ENCODE peak calls at places on chromosome 14, in four cellular contexts. J is psoas muscle, U is iris pigment epithelial cell, N is substantia nigra. O is an unnamed sample.

GRCh38 chr14:51846631-51847488 is 13.6 kb upstream of the GNG2 start:
- DNase-seq in J (peak), N (no peak), U (peak), O (peak)

GRCh38 chr14:74584966-74585365 is 27.1 kb downstream of the LTBP2 start:
- DNase-seq in N (no peak), U (no peak), J (no peak), O (no peak)

GRCh38 chr14:100427166-100427565 is 104.0 kb downstream of the SLC25A47 start:
- DNase-seq in U (no peak), J (no peak), N (no peak), O (no peak)

GRCh38 chr14:59325906-59326305 is 137.4 kb downstream of the DAAM1 start:
- DNase-seq in J (no peak), U (no peak), N (no peak), O (no peak)

GRCh38 chr14:61933021-61933420 is 170.8 kb downstream of the SNAPC1 start:
- DNase-seq in N (no peak), J (no peak), U (no peak), O (no peak)

GRCh38 chr14:74510211-74510931 is 16.8 kb downstream of the ISCA2 start:
- DNase-seq in J (no peak), U (peak), N (no peak), O (no peak)

GRCh38 chr14:104226421-104227385 is 88.3 kb downstream of the KIF26A start:
- DNase-seq in J (no peak), U (no peak), N (no peak), O (no peak)

GRCh38 chr14:99199854-99200653 is 71.9 kb downstream of the BCL11B start:
- DNase-seq in J (no peak), U (no peak), N (no peak), O (no peak)

GRCh38 chr14:33505963-33506329 is 444.9 kb downstream of the EGLN3 start:
- DNase-seq in J (no peak), N (no peak), U (no peak), O (no peak)

GRCh38 chr14:37230551-37231194 is 32.9 kb downstream of the MIPOL1 start:
- DNase-seq in N (no peak), J (no peak), U (peak), O (no peak)

GRCh38 chr14:51938137-51938536 is 51.2 kb upstream of the RTRAF start:
- DNase-seq in N (no peak), U (no peak), J (no peak), O (no peak)

GRCh38 chr14:23345987-23346692 is 6.5 kb downstream of the SLC22A17 start:
- DNase-seq in U (no peak), J (no peak), N (no peak), O (peak)

GRCh38 chr14:56273151-56273550 is 154.9 kb downstream of the PELI2 start:
- DNase-seq in J (peak), U (peak), N (no peak), O (no peak)

O was measured in ecto neural progenitor cell.